ENCODE peak calls at places on chromosome 1, in ten cellular contexts. E is NCI-H1436; R is erythroblast; O is left ventricle myocardium inferior; W is CD8-positive, alpha-beta T cell; S is sciatic nerve; I is midbrain; Z is tibial nerve; N is iris pigment epithelial cell; D is astrocyte of the spinal cord. H is an unnamed sample.

GRCh38 chr1:113859478-113860175 is 11.9 kb downstream of the PTPN22 start:
- DNase-seq in O (no peak), E (no peak), R (peak; percentile 21), I (no peak), N (no peak), S (no peak), W (no peak), D (no peak), Z (no peak), H (no peak)

GRCh38 chr1:94255476-94255875 is 18.1 kb upstream of the ARHGAP29 start:
- DNase-seq in E (no peak), R (no peak), S (no peak), Z (no peak), W (no peak), D (no peak), N (no peak), I (no peak), O (no peak), H (no peak)

GRCh38 chr1:173431663-173432045 is 45.5 kb upstream of the PRDX6 start:
- DNase-seq in R (no peak), E (no peak), W (no peak), S (no peak), O (no peak), Z (no peak), N (no peak), I (no peak), D (no peak), H (no peak)

GRCh38 chr1:45359882-45360513 is 19.8 kb upstream of the MUTYH start:
- DNase-seq in N (peak; percentile 81), S (peak; percentile 85), W (peak; percentile 16), I (peak; percentile 81), E (peak; percentile 21), O (peak; percentile 48), Z (peak; percentile 61), D (peak; percentile 69), R (peak; percentile 70), H (no peak)

GRCh38 chr1:100566300-100566699 is 28.4 kb downstream of the GPR88 start:
- DNase-seq in S (no peak), D (no peak), E (no peak), W (no peak), I (no peak), R (no peak), O (no peak), N (no peak), Z (no peak), H (no peak)

GRCh38 chr1:188499690-188500089 is 1670.9 kb downstream of the PLA2G4A start:
- DNase-seq in N (peak; percentile 3), E (no peak), R (no peak), O (no peak), S (no peak), W (no peak), Z (no peak), D (peak; percentile 23), I (no peak), H (no peak)

GRCh38 chr1:211145944-211146343 is 12.0 kb upstream of the KCNH1 start:
- DNase-seq in D (no peak), N (no peak), I (no peak), E (no peak), S (no peak), W (no peak), R (no peak), O (no peak), Z (no peak), H (no peak)

GRCh38 chr1:43932786-43933385 is 715 bp upstream of the ARTN start:
- DNase-seq in N (peak; percentile 48), D (peak; percentile 49), I (no peak), S (no peak), W (no peak), R (no peak), Z (no peak), O (no peak), E (peak; percentile 33), H (no peak)

GRCh38 chr1:232110281-232111090 is 483.9 kb downstream of the DISC1 start:
- DNase-seq in R (no peak), Z (no peak), W (no peak), D (peak; percentile 76), O (no peak), S (no peak), N (peak; percentile 32), I (peak; percentile 2), E (no peak), H (no peak)

GRCh38 chr1:186620951-186621350 is 59.3 kb downstream of the PTGS2 start:
- DNase-seq in S (no peak), D (peak; percentile 91), W (no peak), I (no peak), Z (no peak), E (no peak), O (no peak), N (peak; percentile 94), R (no peak), H (no peak)

GRCh38 chr1:145702826-145703225 is 4.3 kb downstream of the PDZK1 start:
- DNase-seq in R (no peak), D (no peak), I (no peak), Z (no peak), E (no peak), N (no peak), O (no peak), S (no peak), W (no peak), H (no peak)

GRCh38 chr1:206608108-206608698 is 4.1 kb downstream of the EIF2D start:
- DNase-seq in D (peak; percentile 26), N (peak; percentile 36), O (no peak), R (peak; percentile 56), W (peak; percentile 42), E (peak; percentile 47), I (no peak), Z (no peak), S (no peak), H (no peak)

H was measured in posterior vena cava.